ENCODE peak calls at places on chromosome 19, in ten cellular contexts. G, L, T, V, P, X, D, R, M and Y are unnamed samples.

GRCh38 chr19:507286-508203 is at the start of gene TPGS1:
- DNase-seq in P (peak), T (peak), R (peak), D (peak), M (peak), V (peak), L (peak), G (peak), X (peak), Y (peak)

GRCh38 chr19:4722671-4723464 is 774 bp downstream of the DPP9 start:
- DNase-seq in X (no peak), V (peak), P (no peak), T (no peak), L (peak), D (peak), R (peak), M (no peak), G (no peak), Y (peak)

GRCh38 chr19:34837262-34837661 is 64.2 kb upstream of the ZNF599 start:
- DNase-seq in T (no peak), R (peak), D (no peak), X (no peak), G (peak), L (no peak), M (no peak), P (no peak), V (no peak), Y (no peak)

GRCh38 chr19:40512473-40513344 is 45.9 kb downstream of the SPTBN4 start:
- DNase-seq in P (no peak), L (peak), X (no peak), D (peak), V (peak), M (no peak), T (no peak), R (no peak), G (no peak), Y (no peak)

GRCh38 chr19:39064405-39064804 is 19.8 kb upstream of the ACP7 start:
- DNase-seq in M (no peak), P (no peak), V (no peak), G (no peak), T (no peak), X (no peak), D (no peak), L (no peak), R (no peak), Y (no peak)

GRCh38 chr19:43784981-43785808 is 4.4 kb upstream of the KCNN4 start:
- DNase-seq in R (peak), M (no peak), D (peak), P (peak), L (peak), T (peak), X (peak), G (no peak), V (peak), Y (peak)

GRCh38 chr19:38736036-38736412 is 8.2 kb downstream of the CAPN12 start:
- DNase-seq in D (peak), M (no peak), P (no peak), G (no peak), R (peak), X (no peak), L (peak), T (peak), V (peak), Y (peak)

GRCh38 chr19:17889609-17890214 is 18.0 kb downstream of the SLC5A5 start:
- DNase-seq in T (peak), G (no peak), M (no peak), V (peak), D (peak), R (no peak), L (peak), X (peak), P (no peak), Y (peak)

GRCh38 chr19:7340959-7341837 is 7.5 kb upstream of the ARHGEF18 start:
- DNase-seq in V (peak), M (no peak), X (peak), P (peak), T (peak), D (peak), R (peak), G (peak), L (peak), Y (peak)

GRCh38 chr19:3536429-3537100 is 2.4 kb upstream of the TEKTIP1 start:
- DNase-seq in R (no peak), L (no peak), X (no peak), D (no peak), V (no peak), M (no peak), T (no peak), G (no peak), P (no peak), Y (no peak)

GRCh38 chr19:43638214-43638990 is 1.2 kb downstream of the CADM4 start:
- DNase-seq in T (no peak), M (no peak), D (no peak), P (no peak), X (no peak), G (no peak), L (no peak), V (peak), R (no peak), Y (no peak)

GRCh38 chr19:18775586-18776287 is 15.4 kb downstream of the COMP start:
- DNase-seq in G (peak), M (no peak), T (peak), X (no peak), D (no peak), L (peak), R (no peak), P (no peak), V (peak), Y (peak)

GRCh38 chr19:29479941-29480340 is 45.9 kb upstream of the VSTM2B start:
- DNase-seq in L (no peak), X (no peak), T (no peak), M (no peak), G (no peak), P (no peak), R (no peak), V (no peak), D (no peak), Y (no peak)

GRCh38 chr19:19460761-19461265 is 54.5 kb downstream of the TSSK6 start:
- DNase-seq in L (no peak), X (no peak), G (peak), M (peak), T (no peak), P (peak), R (peak), D (peak), V (peak), Y (no peak)

GRCh38 chr19:15911599-15912237 is 13.8 kb upstream of the CYP4F2 start:
- DNase-seq in X (no peak), D (no peak), R (no peak), G (no peak), L (no peak), P (no peak), M (no peak), T (no peak), V (no peak), Y (no peak)

GRCh38 chr19:35869327-35870123 is 1.2 kb downstream of the APLP1 start:
- DNase-seq in V (peak), P (peak), X (peak), R (peak), M (peak), D (peak), G (peak), T (peak), L (peak), Y (peak)

GRCh38 chr19:19334989-19335344 is 14.3 kb downstream of the MAU2 start:
- DNase-seq in T (no peak), P (no peak), D (no peak), R (no peak), V (peak), L (no peak), X (no peak), M (no peak), G (no peak), Y (no peak)

GRCh38 chr19:289651-290538 is 1.3 kb downstream of the PLPP2 start:
- DNase-seq in X (peak), V (peak), P (no peak), M (no peak), T (no peak), D (no peak), L (peak), G (peak), R (peak), Y (peak)

GRCh38 chr19:23972161-23972560 is 57.5 kb downstream of the ZNF726 start:
- DNase-seq in P (no peak), V (no peak), X (no peak), L (no peak), T (no peak), R (peak), G (no peak), D (no peak), M (no peak), Y (no peak)

GRCh38 chr19:47523473-47523872 is 8.6 kb upstream of the NAPA start:
- DNase-seq in L (no peak), D (no peak), V (peak), X (no peak), R (peak), P (no peak), M (no peak), T (no peak), G (no peak), Y (no peak)

GRCh38 chr19:43462887-43463380 is 2.5 kb downstream of the LYPD3 start:
- DNase-seq in V (no peak), R (no peak), P (no peak), L (no peak), M (no peak), G (no peak), T (no peak), X (no peak), D (no peak), Y (no peak)

GRCh38 chr19:46716013-46716671 is 772 bp downstream of the PRKD2 start:
- DNase-seq in P (no peak), V (peak), L (peak), T (no peak), G (peak), D (peak), M (no peak), X (no peak), R (peak), Y (peak)

GRCh38 chr19:24054044-24054935 is 32.7 kb upstream of the ZNF254 start:
- DNase-seq in R (no peak), L (peak), M (no peak), D (no peak), P (no peak), T (peak), V (no peak), G (no peak), X (no peak), Y (peak)

GRCh38 chr19:44955500-44956439 is 590 bp downstream of the CLPTM1 start:
- DNase-seq in X (no peak), V (no peak), P (no peak), R (no peak), D (no peak), T (no peak), M (no peak), L (no peak), G (no peak), Y (peak)

GRCh38 chr19:39746836-39747529 is 9.2 kb upstream of the CLC start:
- DNase-seq in M (no peak), G (no peak), P (no peak), D (no peak), X (no peak), T (no peak), V (no peak), L (no peak), R (no peak), Y (no peak)

GRCh38 chr19:28426902-28427232 is 786.1 kb downstream of the UQCRFS1 start:
- DNase-seq in X (no peak), D (no peak), T (no peak), G (no peak), R (no peak), L (no peak), V (peak), M (no peak), P (no peak), Y (peak)